ENCODE peak calls at places on chromosome 20, in ten cellular contexts. S, G, P, L, K, V, H, U, C and J are unnamed samples.

GRCh38 chr20:59813126-59813947 is 120.1 kb downstream of the SYCP2 start:
- DNase-seq in S (no peak), G (no peak), P (no peak), L (no peak), K (no peak), V (peak; percentile 35), H (no peak), U (no peak), C (peak; percentile 75), J (no peak)

GRCh38 chr20:6178537-6178936 is 55.7 kb upstream of the FERMT1 start:
- DNase-seq in S (peak; percentile 65), G (no peak), P (peak; percentile 24), L (no peak), K (no peak), V (no peak), H (peak; percentile 32), U (peak; percentile 24), C (no peak), J (no peak)

GRCh38 chr20:13788167-13788834 is 3.5 kb downstream of the NDUFAF5 start:
- DNase-seq in S (peak; percentile 77), G (no peak), P (peak; percentile 74), L (no peak), K (peak; percentile 35), V (no peak), H (peak; percentile 63), U (peak; percentile 21), C (no peak), J (peak; percentile 66)

GRCh38 chr20:23782366-23782983 is 31.7 kb upstream of the CST1 start:
- DNase-seq in S (peak; percentile 79), G (no peak), P (peak; percentile 7), L (no peak), K (no peak), V (no peak), H (no peak), U (no peak), C (no peak), J (no peak)

GRCh38 chr20:18144541-18145099 is 7.0 kb downstream of the KAT14 start:
- DNase-seq in S (peak; percentile 17), G (no peak), P (no peak), L (no peak), K (no peak), V (no peak), H (no peak), U (no peak), C (no peak), J (no peak)

GRCh38 chr20:32368930-32369329 is 10.8 kb downstream of the ASXL1 start:
- DNase-seq in S (peak; percentile 57), G (no peak), P (no peak), L (no peak), K (no peak), V (no peak), H (peak; percentile 82), U (no peak), C (no peak), J (no peak)

GRCh38 chr20:39242614-39243013 is 280.5 kb downstream of the DHX35 start:
- DNase-seq in S (no peak), G (no peak), P (no peak), L (no peak), K (no peak), V (no peak), H (no peak), U (no peak), C (no peak), J (no peak)

GRCh38 chr20:8722277-8722928 is 346.5 kb upstream of the PLCB4 start:
- DNase-seq in S (peak; percentile 80), G (peak; percentile 21), P (peak; percentile 81), L (no peak), K (peak; percentile 10), V (no peak), H (peak; percentile 66), U (peak; percentile 57), C (no peak), J (peak; percentile 62)

GRCh38 chr20:12391099-12391498 is 473.4 kb downstream of the BTBD3 start:
- DNase-seq in S (no peak), G (no peak), P (no peak), L (no peak), K (no peak), V (no peak), H (no peak), U (no peak), C (no peak), J (no peak)

GRCh38 chr20:23399568-23400241 is 21.6 kb downstream of the NAPB start:
- DNase-seq in S (no peak), G (no peak), P (peak; percentile 4), L (no peak), K (no peak), V (no peak), H (peak; percentile 86), U (no peak), C (no peak), J (no peak)

GRCh38 chr20:1968958-1969357 is 24.9 kb downstream of the PDYN start:
- DNase-seq in S (no peak), G (no peak), P (no peak), L (no peak), K (no peak), V (no peak), H (no peak), U (no peak), C (no peak), J (no peak)

GRCh38 chr20:38799248-38799647 is 6.2 kb upstream of the PPP1R16B start:
- DNase-seq in S (no peak), G (peak; percentile 26), P (no peak), L (no peak), K (no peak), V (no peak), H (no peak), U (no peak), C (peak; percentile 35), J (no peak)

GRCh38 chr20:16475225-16475624 is 98.0 kb downstream of the KIF16B start:
- DNase-seq in S (peak; percentile 9), G (no peak), P (no peak), L (no peak), K (no peak), V (no peak), H (peak; percentile 50), U (no peak), C (no peak), J (no peak)

GRCh38 chr20:50987493-50988210 is 29.0 kb downstream of the MOCS3 start:
- DNase-seq in S (peak; percentile 95), G (peak; percentile 79), P (peak; percentile 91), L (no peak), K (peak; percentile 69), V (no peak), H (peak; percentile 77), U (peak; percentile 88), C (peak; percentile 91), J (peak; percentile 77)

GRCh38 chr20:50995506-50995905 is 27.4 kb downstream of the KCNG1 start:
- DNase-seq in S (no peak), G (no peak), P (no peak), L (no peak), K (no peak), V (no peak), H (peak; percentile 27), U (no peak), C (no peak), J (no peak)

GRCh38 chr20:50991076-50991475 is 31.8 kb downstream of the KCNG1 start:
- DNase-seq in S (no peak), G (no peak), P (no peak), L (no peak), K (no peak), V (no peak), H (no peak), U (no peak), C (no peak), J (no peak)

GRCh38 chr20:50992733-50993457 is 30.0 kb downstream of the KCNG1 start:
- DNase-seq in S (peak; percentile 95), G (no peak), P (peak; percentile 96), L (no peak), K (peak; percentile 51), V (no peak), H (peak; percentile 75), U (peak; percentile 85), C (no peak), J (peak; percentile 87)

GRCh38 chr20:50992336-50992732 is 30.6 kb downstream of the KCNG1 start:
- DNase-seq in S (peak; percentile 65), G (no peak), P (no peak), L (no peak), K (no peak), V (no peak), H (no peak), U (no peak), C (peak; percentile 93), J (no peak)
- H3K4me3 ChIP-seq in S (no peak overlapping the region), G (no peak overlapping the region), P (no peak overlapping the region), L (no peak overlapping the region), K (no peak overlapping the region), V (no peak overlapping the region), H (no peak overlapping the region), U (no peak overlapping the region), C (no peak overlapping the region), J (no peak overlapping the region)

DNA sequence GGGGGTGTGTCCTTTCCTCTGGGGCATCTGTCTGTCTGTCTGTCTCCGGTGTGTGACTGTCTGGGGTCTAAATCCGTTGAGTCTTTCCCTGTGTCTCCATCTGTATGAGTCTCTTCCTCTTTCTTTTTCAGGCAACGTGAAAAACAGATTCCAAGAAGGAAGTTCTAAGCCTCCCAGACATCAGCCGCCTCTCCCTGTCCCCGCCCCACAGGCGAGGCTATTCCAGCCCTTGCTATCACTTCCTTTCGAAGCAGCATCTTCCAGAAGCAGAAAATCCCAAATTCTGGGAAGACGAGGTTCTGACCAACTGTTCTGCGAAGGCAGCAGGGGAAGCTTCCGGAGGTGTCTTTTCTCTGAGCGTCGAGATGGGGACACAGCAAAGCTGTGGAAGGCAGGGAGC is 34.0 kb downstream of the PMEPA1 start:
- DNase-seq in S (no peak), G (no peak), P (no peak), L (no peak), K (peak; percentile 54), V (no peak), H (no peak), U (no peak), C (no peak), J (no peak)
- H3K4me1 ChIP-seq in S (peaks cover 46% of the 10 kb centered on the region), G (peaks cover 5% of the 10 kb centered on the region), P (no peaks in the 10 kb centered on the region), L (no peaks in the 10 kb centered on the region), K (peaks cover 25% of the 10 kb centered on the region), V (peaks cover 24% of the 10 kb centered on the region), H (no peaks in the 10 kb centered on the region), U (peaks cover 6% of the 10 kb centered on the region), C (peaks cover 21% of the 10 kb centered on the region), J (peaks cover 22% of the 10 kb centered on the region)

GRCh38 chr20:37162674-37163073 is 16.5 kb upstream of the RPN2 start:
- DNase-seq in S (no peak), G (no peak), P (no peak), L (no peak), K (no peak), V (no peak), H (no peak), U (no peak), C (no peak), J (no peak)
- H3K4me3 ChIP-seq in S (no peak overlapping the region), G (no peak overlapping the region), P (no peak overlapping the region), L (no peak overlapping the region), K (no peak overlapping the region), V (no peak overlapping the region), H (no peak overlapping the region), U (no peak overlapping the region), C (no peak overlapping the region), J (peak overlapping the region; percentile 36)

DNA sequence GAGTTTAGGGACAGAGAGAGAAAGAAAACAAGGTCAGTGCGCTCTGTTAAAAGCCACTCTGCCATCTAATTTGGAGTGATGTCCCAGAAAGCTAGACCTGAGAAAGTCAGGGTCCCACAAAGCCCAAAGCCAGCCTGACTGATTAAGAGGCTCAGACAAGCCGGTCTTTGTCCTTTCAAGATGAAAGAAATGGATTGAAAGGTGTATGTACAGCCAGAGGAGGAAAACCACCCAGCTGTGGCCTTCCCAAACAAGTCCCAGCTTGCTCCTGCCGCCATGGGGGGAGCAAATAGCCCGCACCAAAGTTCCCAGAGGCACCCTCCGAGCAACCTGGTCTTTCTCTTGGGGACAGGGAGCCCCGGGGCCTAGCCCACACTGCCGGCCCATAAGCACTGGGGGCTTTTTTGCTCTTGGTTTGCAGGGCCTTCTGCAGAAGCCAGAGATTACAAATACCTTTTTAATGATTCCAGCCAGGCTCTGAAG is 3.3 kb downstream of the BMP7 start:
- DNase-seq in S (no peak), G (no peak), P (no peak), L (no peak), K (no peak), V (no peak), H (no peak), U (no peak), C (no peak), J (no peak)
- H3K4me1 ChIP-seq in S (peaks cover 70% of the 10 kb centered on the region), G (peaks cover 16% of the 10 kb centered on the region), P (peaks cover 33% of the 10 kb centered on the region), L (no peaks in the 10 kb centered on the region), K (peaks cover 7% of the 10 kb centered on the region), V (no peaks in the 10 kb centered on the region), H (no peaks in the 10 kb centered on the region), U (peaks cover 44% of the 10 kb centered on the region), C (no peaks in the 10 kb centered on the region), J (no peaks in the 10 kb centered on the region)